ENCODE peak calls at places on chromosomes 5 and 9, in six cellular contexts. R is cardiac muscle cell, D is HuH-7.5, X is A549, G is AG09309, M is hypothalamus. L is an unnamed sample.

GRCh38 chr9:70340572-70340971 is 73.9 kb downstream of the KLF9 start:
- DNase-seq in X (peak; percentile 20), D (no peak), G (peak; percentile 10), R (peak; percentile 60), M (no peak), L (no peak)

GRCh38 chr5:132662004-132662401 is 4.0 kb downstream of the IL13 start:
- DNase-seq in M (no peak), X (no peak), D (no peak), R (no peak), G (no peak), L (no peak)

GRCh38 chr5:151493599-151494136 is 46.3 kb downstream of the SLC36A1 start:
- DNase-seq in G (no peak), R (no peak), X (no peak), D (no peak), M (no peak), L (no peak)

GRCh38 chr5:96110289-96110688 is 148.6 kb upstream of the ELL2 start:
- DNase-seq in X (no peak), G (no peak), M (no peak), D (no peak), R (no peak), L (no peak)

GRCh38 chr9:90508940-90509339 is 133.7 kb downstream of the DIRAS2 start:
- DNase-seq in M (no peak), G (no peak), X (no peak), D (no peak), R (peak; percentile 12), L (no peak)

GRCh38 chr5:147348046-147348445 is 113.2 kb downstream of the STK32A start:
- DNase-seq in X (no peak), M (no peak), R (no peak), D (no peak), G (no peak), L (no peak)

GRCh38 chr9:5509573-5509972 is 758 bp upstream of the PDCD1LG2 start:
- DNase-seq in M (no peak), D (no peak), G (peak; percentile 75), R (peak; percentile 92), X (peak; percentile 82), L (peak; percentile 86)

GRCh38 chr5:53031695-53032096 is 42.5 kb downstream of the ITGA2 start:
- DNase-seq in D (peak; percentile 9), X (peak; percentile 82), G (peak; percentile 71), M (no peak), R (peak; percentile 81), L (peak; percentile 31)

GRCh38 chr5:88952996-88953643 is 70.1 kb upstream of the MEF2C start:
- DNase-seq in M (no peak), X (no peak), R (no peak), G (no peak), D (no peak), L (no peak)

GRCh38 chr9:4048441-4048840 is 251.4 kb downstream of the GLIS3 start:
- DNase-seq in X (peak; percentile 39), R (peak; percentile 58), G (peak; percentile 1), D (no peak), M (no peak), L (no peak)

GRCh38 chr5:127428748-127429147 is 88.7 kb upstream of the PRRC1 start:
- DNase-seq in G (no peak), R (peak; percentile 68), D (no peak), M (no peak), X (no peak), L (no peak)

GRCh38 chr9:88523056-88523455 is 11.9 kb upstream of the NXNL2 start:
- DNase-seq in G (no peak), X (no peak), D (no peak), R (peak; percentile 34), M (no peak), L (no peak)

GRCh38 chr5:96943829-96944228 is 7.9 kb downstream of the LNPEP start:
- DNase-seq in R (no peak), X (no peak), M (no peak), G (no peak), D (no peak), L (no peak)